ENCODE peak calls at places on chromosomes 13 and 19, in seven cellular contexts. B is iris pigment epithelial cell; P is lower lobe of right lung; K is A172; Q is stimulated activated CD4-positive, alpha-beta T cell treated with anti-CD3 and anti-CD28 coated beads, Interleukin-2, amount 100 ng/mL, for 48 hours; Z is activated CD4-positive, CD25-positive, alpha-beta regulatory T cell treated with anti-CD3 and anti-CD28 coated beads, Interleukin-2, amount 50 U/mL, for 16 hours; M is NCI-H1105. D is an unnamed sample.
A peak's percentile ranks its signal among the peaks of the same experiment; 100 is the strongest.

GRCh38 chr13:98787173-98787572 is 34.7 kb upstream of the SLC15A1 start:
- DNase-seq in B (no peak), P (no peak), K (no peak), Q (no peak), Z (no peak), M (no peak), D (no peak)

GRCh38 chr13:102799544-102800144 is 725 bp downstream of the BIVM start:
- DNase-seq in B (peak; percentile 27), P (peak; percentile 52), K (no peak), Q (no peak), Z (no peak), M (no peak), D (peak; percentile 40)

GRCh38 chr13:52765991-52766390 is 26.4 kb upstream of the CNMD start:
- DNase-seq in B (no peak), P (no peak), K (no peak), Q (no peak), Z (no peak), M (no peak), D (no peak)

GRCh38 chr19:13013649-13014048 is 18.4 kb downstream of the NFIX start:
- DNase-seq in B (no peak), P (no peak), K (no peak), Q (no peak), Z (no peak), M (no peak), D (no peak)

GRCh38 chr13:20160346-20161274 is at the start of gene GJA3:
- DNase-seq in B (peak; percentile 24), P (no peak), K (peak; percentile 8), Q (peak; percentile 30), Z (peak; percentile 10), M (peak; percentile 19), D (peak; percentile 40)

GRCh38 chr19:57071414-57071813 is 48.4 kb upstream of the USP29 start:
- DNase-seq in B (no peak), P (no peak), K (no peak), Q (no peak), Z (no peak), M (no peak), D (no peak)

GRCh38 chr13:88339271-88339741 is 668.1 kb downstream of the SLITRK5 start:
- DNase-seq in B (no peak), P (no peak), K (peak; percentile 31), Q (no peak), Z (no peak), M (no peak), D (peak; percentile 33)

GRCh38 chr13:44873486-44873885 is 115.8 kb downstream of the NUFIP1 start:
- DNase-seq in B (no peak), P (no peak), K (no peak), Q (no peak), Z (no peak), M (no peak), D (no peak)

GRCh38 chr19:16386619-16387240 is 62.1 kb downstream of the KLF2 start:
- DNase-seq in B (peak; percentile 75), P (no peak), K (peak; percentile 65), Q (no peak), Z (no peak), M (no peak), D (peak; percentile 70)

GRCh38 chr13:61078976-61079770 is 336.5 kb downstream of the PCDH20 start:
- DNase-seq in B (no peak), P (no peak), K (no peak), Q (no peak), Z (no peak), M (no peak), D (no peak)

GRCh38 chr13:65724261-65724660 is 1505.9 kb downstream of the PCDH9 start:
- DNase-seq in B (peak; percentile 83), P (no peak), K (peak; percentile 1), Q (no peak), Z (no peak), M (no peak), D (no peak)

GRCh38 chr19:55671054-55671378 is 4.0 kb upstream of the EPN1 start:
- DNase-seq in B (no peak), P (no peak), K (no peak), Q (no peak), Z (no peak), M (no peak), D (no peak)

GRCh38 chr19:11142528-11143171 is 12.9 kb downstream of the SPC24 start:
- DNase-seq in B (peak; percentile 93), P (peak; percentile 92), K (peak; percentile 95), Q (no peak), Z (no peak), M (no peak), D (peak; percentile 96)

GRCh38 chr13:53198017-53198416 is 169.4 kb downstream of the OLFM4 start:
- DNase-seq in B (no peak), P (no peak), K (no peak), Q (no peak), Z (no peak), M (no peak), D (no peak)

GRCh38 chr19:13959141-13959961 is 7.0 kb downstream of the DCAF15 start:
- DNase-seq in B (no peak), P (no peak), K (no peak), Q (no peak), Z (no peak), M (no peak), D (no peak)

GRCh38 chr13:80444240-80445015 is 103.5 kb upstream of the SPRY2 start:
- DNase-seq in B (no peak), P (no peak), K (no peak), Q (no peak), Z (no peak), M (no peak), D (no peak)

GRCh38 chr19:50287331-50287730 is 41.8 kb downstream of the KCNC3 start:
- DNase-seq in B (no peak), P (no peak), K (no peak), Q (no peak), Z (no peak), M (no peak), D (no peak)

GRCh38 chr19:18513868-18514267 is 8.0 kb downstream of the ELL start:
- DNase-seq in B (no peak), P (no peak), K (no peak), Q (no peak), Z (no peak), M (no peak), D (no peak)

GRCh38 chr13:32850311-32851052 is 165.7 kb upstream of the KL start:
- DNase-seq in B (no peak), P (no peak), K (no peak), Q (no peak), Z (no peak), M (no peak), D (no peak)

GRCh38 chr19:8128551-8128950 is 20.8 kb downstream of the FBN3 start:
- DNase-seq in B (no peak), P (no peak), K (no peak), Q (no peak), Z (no peak), M (no peak), D (no peak)

GRCh38 chr19:14728595-14728994 is 38.7 kb downstream of the ZNF333 start:
- DNase-seq in B (no peak), P (no peak), K (no peak), Q (no peak), Z (no peak), M (no peak), D (no peak)

GRCh38 chr13:45441633-45442032 is 23.1 kb upstream of the COG3 start:
- DNase-seq in B (peak; percentile 54), P (no peak), K (peak; percentile 51), Q (no peak), Z (no peak), M (no peak), D (peak; percentile 41)

GRCh38 chr13:106525865-106526264 is 9.6 kb downstream of the EFNB2 start:
- DNase-seq in B (no peak), P (no peak), K (no peak), Q (no peak), Z (no peak), M (no peak), D (no peak)

GRCh38 chr19:19661675-19662251 is 1.7 kb downstream of the ATP13A1 start:
- DNase-seq in B (peak; percentile 49), P (peak; percentile 48), K (no peak), Q (peak; percentile 34), Z (no peak), M (no peak), D (no peak)

GRCh38 chr19:1177322-1178114 is 3.5 kb upstream of the SBNO2 start:
- DNase-seq in B (peak; percentile 93), P (no peak), K (peak; percentile 99), Q (no peak), Z (no peak), M (no peak), D (peak; percentile 91)

D was measured in mesenchymal stem cell.